ENCODE peak calls at places on chromosomes 6 and 20, in four cellular contexts. One of them, this sample, is unnamed.
A peak's percentile ranks its signal among the peaks of the same experiment; 100 is the strongest.

GRCh38 chr20:60100780-60101179 is 142.6 kb downstream of the CDH26 start:
- DNase-seq in lower leg skin: no peak
- DNase-seq in pancreas: no peak
- DNase-seq in CD8-positive, alpha-beta memory T cell: no peak
- DNase-seq in this sample: no peak

GRCh38 chr20:50848341-50848808 is 53.5 kb downstream of the BCAS4 start:
- DNase-seq in lower leg skin: peak; percentile 42
- DNase-seq in pancreas: peak; percentile 46
- DNase-seq in CD8-positive, alpha-beta memory T cell: no peak
- DNase-seq in this sample: no peak

GRCh38 chr20:49344975-49345374 is 67.1 kb upstream of the ZNFX1 start:
- DNase-seq in lower leg skin: peak; percentile 71
- DNase-seq in pancreas: peak; percentile 21
- DNase-seq in CD8-positive, alpha-beta memory T cell: no peak
- DNase-seq in this sample: peak; percentile 70

GRCh38 chr6:54191460-54191859 is 80.2 kb downstream of the MLIP start:
- DNase-seq in lower leg skin: no peak
- DNase-seq in pancreas: no peak
- DNase-seq in CD8-positive, alpha-beta memory T cell: no peak
- DNase-seq in this sample: peak; percentile 16

GRCh38 chr6:46760925-46761324 is 14.2 kb downstream of the ANKRD66 start:
- DNase-seq in lower leg skin: no peak
- DNase-seq in pancreas: no peak
- DNase-seq in CD8-positive, alpha-beta memory T cell: no peak
- DNase-seq in this sample: no peak

GRCh38 chr6:37283268-37283667 is 25.3 kb upstream of the TMEM217 start:
- DNase-seq in lower leg skin: no peak
- DNase-seq in pancreas: no peak
- DNase-seq in CD8-positive, alpha-beta memory T cell: no peak
- DNase-seq in this sample: no peak

GRCh38 chr20:824490-824889 is 9.0 kb upstream of the FAM110A start:
- DNase-seq in lower leg skin: no peak
- DNase-seq in pancreas: no peak
- DNase-seq in CD8-positive, alpha-beta memory T cell: no peak
- DNase-seq in this sample: no peak

GRCh38 chr6:116363759-116364158 is 7.0 kb upstream of the DSE start:
- DNase-seq in lower leg skin: no peak
- DNase-seq in pancreas: no peak
- DNase-seq in CD8-positive, alpha-beta memory T cell: no peak
- DNase-seq in this sample: no peak

GRCh38 chr20:29497261-29497671 is 1760.2 kb upstream of the DEFB115 start:
- DNase-seq in lower leg skin: peak; percentile 64
- DNase-seq in pancreas: no peak
- DNase-seq in CD8-positive, alpha-beta memory T cell: peak; percentile 39
- DNase-seq in this sample: no peak

GRCh38 chr20:10667560-10668167 is 6.1 kb downstream of the JAG1 start:
- DNase-seq in lower leg skin: no peak
- DNase-seq in pancreas: no peak
- DNase-seq in CD8-positive, alpha-beta memory T cell: no peak
- DNase-seq in this sample: no peak

GRCh38 chr20:366042-366718 is 14.4 kb upstream of the TRIB3 start:
- DNase-seq in lower leg skin: no peak
- DNase-seq in pancreas: no peak
- DNase-seq in CD8-positive, alpha-beta memory T cell: no peak
- DNase-seq in this sample: no peak

GRCh38 chr20:56630506-56631317 is 1.6 kb downstream of the TFAP2C start:
- DNase-seq in lower leg skin: no peak
- DNase-seq in pancreas: no peak
- DNase-seq in CD8-positive, alpha-beta memory T cell: no peak
- DNase-seq in this sample: no peak
- H3K4me3 ChIP-seq in lower leg skin: peak overlapping the region; percentile 73
- H3K4me3 ChIP-seq in pancreas: peak overlapping the region; percentile 41
- H3K4me3 ChIP-seq in CD8-positive, alpha-beta memory T cell: no peak overlapping the region
- H3K4me3 ChIP-seq in this sample: peak overlapping the region; percentile 47

GRCh38 chr6:160349837-160350236 is 1.7 kb downstream of the SLC22A3 start:
- DNase-seq in lower leg skin: no peak
- DNase-seq in pancreas: no peak
- DNase-seq in CD8-positive, alpha-beta memory T cell: no peak
- DNase-seq in this sample: no peak
- H3K4me3 ChIP-seq in lower leg skin: no peak overlapping the region
- H3K4me3 ChIP-seq in pancreas: no peak overlapping the region
- H3K4me3 ChIP-seq in CD8-positive, alpha-beta memory T cell: no peak overlapping the region
- H3K4me3 ChIP-seq in this sample: peak overlapping the region; percentile 56

GRCh38 chr20:57400262-57400701 is 9.1 kb downstream of the RBM38 start:
- DNase-seq in lower leg skin: no peak
- DNase-seq in pancreas: no peak
- DNase-seq in CD8-positive, alpha-beta memory T cell: peak; percentile 33
- DNase-seq in this sample: no peak
- H3K4me3 ChIP-seq in lower leg skin: no peak overlapping the region
- H3K4me3 ChIP-seq in pancreas: no peak overlapping the region
- H3K4me3 ChIP-seq in CD8-positive, alpha-beta memory T cell: peak overlapping the region; percentile 50
- H3K4me3 ChIP-seq in this sample: no peak overlapping the region

GRCh38 chr6:130968486-130968885 is 94.6 kb downstream of the EPB41L2 start:
- DNase-seq in lower leg skin: no peak
- DNase-seq in pancreas: no peak
- DNase-seq in CD8-positive, alpha-beta memory T cell: no peak
- DNase-seq in this sample: no peak
- H3K4me3 ChIP-seq in lower leg skin: no peak overlapping the region
- H3K4me3 ChIP-seq in pancreas: no peak overlapping the region
- H3K4me3 ChIP-seq in CD8-positive, alpha-beta memory T cell: no peak overlapping the region
- H3K4me3 ChIP-seq in this sample: no peak overlapping the region

DNA sequence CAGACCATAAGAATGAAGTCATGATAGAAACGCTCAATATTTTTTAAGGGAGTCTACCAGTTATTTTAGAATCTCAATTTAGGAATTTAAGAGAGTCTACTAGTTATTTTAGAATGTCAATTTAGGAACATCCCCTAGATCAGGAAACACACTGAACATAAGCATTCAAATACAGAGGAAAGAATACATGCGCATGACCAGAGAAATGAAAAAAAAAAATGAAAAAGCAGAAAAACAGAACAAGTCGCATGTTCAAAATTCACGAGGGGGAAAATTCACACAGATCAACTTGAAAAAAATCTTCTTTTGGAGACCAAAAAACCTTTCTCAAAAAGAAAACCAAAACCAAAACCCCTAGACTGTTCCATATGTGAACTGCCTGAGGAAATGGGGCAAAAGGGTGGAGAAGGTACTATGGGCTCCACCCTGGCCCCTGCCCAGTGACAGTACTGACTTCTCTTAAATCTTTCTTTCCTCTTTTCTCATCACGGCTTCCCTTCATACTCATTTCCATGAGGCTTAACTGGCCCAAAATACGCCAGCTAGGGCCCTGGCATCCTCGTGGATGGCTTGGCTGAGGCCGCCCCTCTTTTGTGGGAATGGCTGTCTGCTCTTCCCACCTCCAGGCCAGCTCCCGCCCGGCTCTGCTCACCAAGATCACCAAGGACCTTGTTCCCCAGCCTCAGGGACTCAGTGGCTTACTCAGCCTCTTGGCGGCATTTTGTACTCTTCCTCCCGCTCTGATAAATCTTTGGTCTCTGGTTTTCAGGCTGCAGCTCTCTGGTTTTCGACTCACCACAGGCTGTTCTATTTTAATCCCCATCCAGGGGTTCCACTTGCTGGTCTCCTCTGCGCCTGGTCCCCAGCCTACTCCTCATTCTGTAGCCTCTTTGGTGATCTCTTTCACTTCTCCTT is 11.2 kb downstream of the ZBTB2 start:
- DNase-seq in lower leg skin: no peak
- DNase-seq in pancreas: no peak
- DNase-seq in CD8-positive, alpha-beta memory T cell: peak; percentile 36
- DNase-seq in this sample: no peak
- H3K4me3 ChIP-seq in lower leg skin: no peak overlapping the region
- H3K4me3 ChIP-seq in pancreas: no peak overlapping the region
- H3K4me3 ChIP-seq in CD8-positive, alpha-beta memory T cell: peak overlapping the region; percentile 58
- H3K4me3 ChIP-seq in this sample: no peak overlapping the region

GRCh38 chr6:158808442-158808833 is 10.7 kb downstream of the EZR start:
- DNase-seq in lower leg skin: no peak
- DNase-seq in pancreas: no peak
- DNase-seq in CD8-positive, alpha-beta memory T cell: no peak
- DNase-seq in this sample: no peak
- H3K4me3 ChIP-seq in lower leg skin: no peak overlapping the region
- H3K4me3 ChIP-seq in pancreas: no peak overlapping the region
- H3K4me3 ChIP-seq in CD8-positive, alpha-beta memory T cell: no peak overlapping the region
- H3K4me3 ChIP-seq in this sample: no peak overlapping the region

GRCh38 chr6:148507774-148508173 is 165.1 kb downstream of the SASH1 start:
- DNase-seq in lower leg skin: peak; percentile 82
- DNase-seq in pancreas: no peak
- DNase-seq in CD8-positive, alpha-beta memory T cell: no peak
- DNase-seq in this sample: no peak

GRCh38 chr6:148509789-148510581 is 167.3 kb downstream of the SASH1 start:
- DNase-seq in lower leg skin: peak; percentile 85
- DNase-seq in pancreas: no peak
- DNase-seq in CD8-positive, alpha-beta memory T cell: no peak
- DNase-seq in this sample: peak; percentile 96

GRCh38 chr6:148508401-148509151 is 165.9 kb downstream of the SASH1 start:
- DNase-seq in lower leg skin: no peak
- DNase-seq in pancreas: no peak
- DNase-seq in CD8-positive, alpha-beta memory T cell: no peak
- DNase-seq in this sample: no peak

GRCh38 chr6:148513145-148514071 is 170.8 kb downstream of the SASH1 start:
- DNase-seq in lower leg skin: no peak
- DNase-seq in pancreas: no peak
- DNase-seq in CD8-positive, alpha-beta memory T cell: no peak
- DNase-seq in this sample: no peak

DNA sequence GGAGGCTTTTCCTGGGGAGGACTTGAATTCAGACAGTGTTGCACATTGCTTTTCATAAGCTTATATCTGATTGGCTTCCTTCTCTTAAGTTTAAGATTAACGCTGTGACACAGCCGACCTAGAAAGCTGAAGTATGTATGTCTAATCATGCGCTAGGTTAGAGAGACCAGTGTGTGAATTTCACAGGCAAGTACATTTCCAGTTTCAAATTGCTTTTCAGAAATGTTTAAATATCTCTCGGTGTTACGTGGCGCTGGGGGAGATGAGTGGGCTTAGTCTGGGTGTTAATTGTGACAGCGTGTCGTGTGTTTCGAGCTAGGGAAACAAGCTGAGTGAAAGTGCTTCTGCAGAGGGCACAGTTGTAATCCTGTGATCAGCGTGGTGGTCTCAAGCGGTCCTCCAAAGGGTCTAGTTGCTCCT is 166.5 kb downstream of the SASH1 start:
- DNase-seq in lower leg skin: no peak
- DNase-seq in pancreas: no peak
- DNase-seq in CD8-positive, alpha-beta memory T cell: no peak
- DNase-seq in this sample: no peak
- H3K4me3 ChIP-seq in lower leg skin: peak overlapping the region; percentile 32
- H3K4me3 ChIP-seq in pancreas: peak overlapping the region; percentile 4
- H3K4me3 ChIP-seq in CD8-positive, alpha-beta memory T cell: no peak overlapping the region
- H3K4me3 ChIP-seq in this sample: peak overlapping the region; percentile 44

DNA sequence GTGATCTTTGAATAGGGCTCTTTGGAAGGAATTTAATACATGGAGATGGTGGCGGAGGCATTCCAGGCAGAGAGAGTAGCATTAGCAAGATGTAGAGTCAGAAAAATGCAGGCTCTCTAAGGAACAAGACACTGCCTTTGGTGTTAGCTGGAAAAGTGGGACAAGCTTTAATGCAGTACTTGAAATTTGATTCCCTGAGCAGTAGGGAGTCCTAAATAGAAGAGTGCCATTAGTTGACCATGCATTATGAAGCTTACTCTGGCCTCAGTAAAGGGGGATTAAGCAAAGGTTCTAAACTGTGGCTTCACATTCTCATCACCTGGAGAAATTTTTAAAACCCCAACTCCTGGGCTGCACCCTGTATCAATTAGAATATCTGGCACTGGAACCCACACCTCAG is 494.8 kb upstream of the SOX4 start:
- DNase-seq in lower leg skin: no peak
- DNase-seq in pancreas: no peak
- DNase-seq in CD8-positive, alpha-beta memory T cell: no peak
- DNase-seq in this sample: no peak
- H3K4me3 ChIP-seq in lower leg skin: no peak overlapping the region
- H3K4me3 ChIP-seq in pancreas: no peak overlapping the region
- H3K4me3 ChIP-seq in CD8-positive, alpha-beta memory T cell: no peak overlapping the region
- H3K4me3 ChIP-seq in this sample: no peak overlapping the region

GRCh38 chr20:44247676-44248419 is 740 bp downstream of the GDAP1L1 start:
- DNase-seq in lower leg skin: no peak
- DNase-seq in pancreas: no peak
- DNase-seq in CD8-positive, alpha-beta memory T cell: peak; percentile 18
- DNase-seq in this sample: peak; percentile 1
- H3K4me3 ChIP-seq in lower leg skin: no peak overlapping the region
- H3K4me3 ChIP-seq in pancreas: no peak overlapping the region
- H3K4me3 ChIP-seq in CD8-positive, alpha-beta memory T cell: no peak overlapping the region
- H3K4me3 ChIP-seq in this sample: no peak overlapping the region

GRCh38 chr6:167579786-167580370 is 246.8 kb upstream of the AFDN start:
- DNase-seq in lower leg skin: no peak
- DNase-seq in pancreas: no peak
- DNase-seq in CD8-positive, alpha-beta memory T cell: no peak
- DNase-seq in this sample: no peak
- H3K4me3 ChIP-seq in lower leg skin: no peak overlapping the region
- H3K4me3 ChIP-seq in pancreas: no peak overlapping the region
- H3K4me3 ChIP-seq in CD8-positive, alpha-beta memory T cell: no peak overlapping the region
- H3K4me3 ChIP-seq in this sample: no peak overlapping the region